ENCODE peak calls at places on chromosomes 5 and 9, in eight cellular contexts. One of them, this sample, is unnamed.
A peak's percentile ranks its signal among the peaks of the same experiment; 100 is the strongest.

GRCh38 chr5:3905521-3905920 is 309.9 kb downstream of the IRX1 start:
- DNase-seq in heart left ventricle: no peak
- DNase-seq in body of pancreas: no peak
- DNase-seq in HFF-Myc: no peak
- DNase-seq in lower leg skin: no peak
- DNase-seq in cardiac muscle cell: no peak
- DNase-seq in AG10803: no peak
- DNase-seq in stomach: no peak
- DNase-seq in this sample: no peak

GRCh38 chr5:23506329-23507236 is 826 bp upstream of the PRDM9 start:
- DNase-seq in heart left ventricle: no peak
- DNase-seq in stomach: no peak
- DNase-seq in AG10803: no peak
- DNase-seq in HFF-Myc: no peak
- DNase-seq in cardiac muscle cell: no peak
- DNase-seq in body of pancreas: no peak
- DNase-seq in lower leg skin: no peak
- DNase-seq in this sample: no peak

GRCh38 chr5:33817301-33817700 is 74.5 kb downstream of the ADAMTS12 start:
- DNase-seq in body of pancreas: no peak
- DNase-seq in lower leg skin: no peak
- DNase-seq in cardiac muscle cell: no peak
- DNase-seq in heart left ventricle: no peak
- DNase-seq in AG10803: no peak
- DNase-seq in stomach: no peak
- DNase-seq in HFF-Myc: no peak
- DNase-seq in this sample: peak; percentile 30

GRCh38 chr9:33881635-33882034 is 64.7 kb downstream of the UBE2R2 start:
- DNase-seq in body of pancreas: no peak
- DNase-seq in AG10803: no peak
- DNase-seq in cardiac muscle cell: no peak
- DNase-seq in heart left ventricle: no peak
- DNase-seq in lower leg skin: no peak
- DNase-seq in HFF-Myc: no peak
- DNase-seq in stomach: no peak
- DNase-seq in this sample: no peak

GRCh38 chr5:92634883-92635282 is 946.1 kb downstream of the NR2F1-AS1 start:
- DNase-seq in heart left ventricle: no peak
- DNase-seq in body of pancreas: no peak
- DNase-seq in AG10803: no peak
- DNase-seq in stomach: no peak
- DNase-seq in HFF-Myc: no peak
- DNase-seq in cardiac muscle cell: peak; percentile 23
- DNase-seq in lower leg skin: no peak
- DNase-seq in this sample: no peak

GRCh38 chr9:123371805-123372590 is 16.0 kb downstream of the CRB2 start:
- DNase-seq in heart left ventricle: no peak
- DNase-seq in body of pancreas: no peak
- DNase-seq in HFF-Myc: no peak
- DNase-seq in cardiac muscle cell: no peak
- DNase-seq in AG10803: no peak
- DNase-seq in lower leg skin: no peak
- DNase-seq in stomach: no peak
- DNase-seq in this sample: no peak

GRCh38 chr9:68653141-68653595 is 51.9 kb upstream of the PIP5K1B start:
- DNase-seq in AG10803: no peak
- DNase-seq in heart left ventricle: no peak
- DNase-seq in HFF-Myc: no peak
- DNase-seq in cardiac muscle cell: no peak
- DNase-seq in lower leg skin: no peak
- DNase-seq in body of pancreas: no peak
- DNase-seq in stomach: no peak
- DNase-seq in this sample: no peak

GRCh38 chr5:79547429-79547822 is 33.5 kb upstream of the HOMER1 start:
- DNase-seq in heart left ventricle: no peak
- DNase-seq in body of pancreas: no peak
- DNase-seq in HFF-Myc: no peak
- DNase-seq in stomach: no peak
- DNase-seq in lower leg skin: no peak
- DNase-seq in cardiac muscle cell: no peak
- DNase-seq in AG10803: no peak
- DNase-seq in this sample: no peak

GRCh38 chr9:93577045-93577939 is 908 bp downstream of the PHF2 start:
- DNase-seq in heart left ventricle: no peak
- DNase-seq in AG10803: peak; percentile 29
- DNase-seq in body of pancreas: peak; percentile 39
- DNase-seq in stomach: peak; percentile 31
- DNase-seq in HFF-Myc: no peak
- DNase-seq in lower leg skin: no peak
- DNase-seq in cardiac muscle cell: peak; percentile 42
- DNase-seq in this sample: peak; percentile 31

GRCh38 chr5:138033916-138034315 is 1.0 kb upstream of the FAM13B start:
- DNase-seq in body of pancreas: no peak
- DNase-seq in stomach: no peak
- DNase-seq in lower leg skin: no peak
- DNase-seq in cardiac muscle cell: no peak
- DNase-seq in HFF-Myc: no peak
- DNase-seq in heart left ventricle: no peak
- DNase-seq in AG10803: peak; percentile 90
- DNase-seq in this sample: peak; percentile 63

GRCh38 chr9:91903126-91903911 is 46.7 kb downstream of the ROR2 start:
- DNase-seq in heart left ventricle: no peak
- DNase-seq in HFF-Myc: no peak
- DNase-seq in AG10803: no peak
- DNase-seq in body of pancreas: no peak
- DNase-seq in lower leg skin: no peak
- DNase-seq in stomach: no peak
- DNase-seq in cardiac muscle cell: no peak
- DNase-seq in this sample: peak; percentile 91

GRCh38 chr5:58088941-58089340 is 370.9 kb downstream of the PLK2 start:
- DNase-seq in cardiac muscle cell: no peak
- DNase-seq in AG10803: no peak
- DNase-seq in stomach: no peak
- DNase-seq in body of pancreas: no peak
- DNase-seq in HFF-Myc: no peak
- DNase-seq in heart left ventricle: no peak
- DNase-seq in lower leg skin: no peak
- DNase-seq in this sample: no peak

GRCh38 chr5:150461231-150461630 is 11.7 kb upstream of the RPS14 start:
- DNase-seq in body of pancreas: no peak
- DNase-seq in cardiac muscle cell: peak; percentile 24
- DNase-seq in heart left ventricle: no peak
- DNase-seq in stomach: no peak
- DNase-seq in lower leg skin: no peak
- DNase-seq in AG10803: no peak
- DNase-seq in HFF-Myc: no peak
- DNase-seq in this sample: no peak

DNA sequence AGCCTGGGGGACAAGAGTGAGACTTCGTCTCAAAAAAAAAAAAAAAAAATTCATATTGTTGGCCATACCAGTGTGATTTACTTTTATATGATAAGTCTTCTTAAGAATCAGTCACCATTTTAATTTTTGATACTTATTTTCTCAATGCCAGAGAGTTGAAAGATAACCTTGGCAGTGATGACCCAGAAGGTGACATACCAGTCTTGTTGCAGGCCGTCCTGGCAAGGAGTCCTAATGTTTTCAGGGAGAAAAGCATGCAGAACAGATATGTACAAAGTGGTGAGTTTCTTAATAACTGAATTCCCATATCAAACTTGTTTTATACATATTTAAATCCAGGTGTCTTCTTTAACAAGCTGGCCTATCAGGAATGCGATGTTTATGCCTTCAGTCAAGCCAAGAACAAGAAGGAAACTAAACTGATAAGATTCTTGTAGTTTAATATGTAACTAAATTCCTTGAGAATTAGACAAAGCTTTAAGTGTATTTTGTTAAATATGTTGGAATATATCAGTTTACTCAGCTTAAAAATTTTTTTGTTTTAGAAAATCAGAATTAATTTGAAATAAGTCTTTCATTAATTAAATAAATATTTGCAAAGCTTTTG is 81.5 kb downstream of the NIPBL start:
- DNase-seq in heart left ventricle: no peak
- DNase-seq in body of pancreas: no peak
- DNase-seq in AG10803: no peak
- DNase-seq in stomach: no peak
- DNase-seq in lower leg skin: no peak
- DNase-seq in HFF-Myc: no peak
- DNase-seq in cardiac muscle cell: no peak
- DNase-seq in this sample: no peak
- TF ChIP-seq CTCF in heart left ventricle: no peak
- TF ChIP-seq CTCF in body of pancreas: no peak
- TF ChIP-seq CTCF in AG10803: no peak
- TF ChIP-seq CTCF in stomach: no peak
- TF ChIP-seq CTCF in lower leg skin: no peak
- TF ChIP-seq CTCF in HFF-Myc: no peak
- TF ChIP-seq CTCF in cardiac muscle cell: no peak
- TF ChIP-seq CTCF in this sample: no peak

GRCh38 chr5:178356459-178356872 is 123.9 kb upstream of the PHYKPL start:
- DNase-seq in body of pancreas: no peak
- DNase-seq in lower leg skin: no peak
- DNase-seq in HFF-Myc: no peak
- DNase-seq in AG10803: no peak
- DNase-seq in heart left ventricle: peak; percentile 68
- DNase-seq in cardiac muscle cell: no peak
- DNase-seq in stomach: peak; percentile 49
- DNase-seq in this sample: no peak
- H3K4me3 ChIP-seq in body of pancreas: no peak overlapping the region
- H3K4me3 ChIP-seq in lower leg skin: no peak overlapping the region
- H3K4me3 ChIP-seq in HFF-Myc: no peak overlapping the region
- H3K4me3 ChIP-seq in AG10803: no peak overlapping the region
- H3K4me3 ChIP-seq in heart left ventricle: peak overlapping the region; percentile 13
- H3K4me3 ChIP-seq in cardiac muscle cell: no peak overlapping the region
- H3K4me3 ChIP-seq in stomach: no peak overlapping the region
- H3K4me3 ChIP-seq in this sample: no peak overlapping the region

GRCh38 chr9:121222524-121223171 is 21.0 kb upstream of the RAB14 start:
- DNase-seq in HFF-Myc: no peak
- DNase-seq in stomach: no peak
- DNase-seq in body of pancreas: no peak
- DNase-seq in lower leg skin: no peak
- DNase-seq in AG10803: peak; percentile 59
- DNase-seq in cardiac muscle cell: peak; percentile 60
- DNase-seq in heart left ventricle: no peak
- DNase-seq in this sample: peak; percentile 68
- TF ChIP-seq CTCF in HFF-Myc: peak; percentile 78
- TF ChIP-seq CTCF in stomach: peak; percentile 39
- TF ChIP-seq CTCF in body of pancreas: peak; percentile 64
- TF ChIP-seq CTCF in lower leg skin: no peak
- TF ChIP-seq CTCF in AG10803: peak; percentile 87
- TF ChIP-seq CTCF in cardiac muscle cell: peak; percentile 84
- TF ChIP-seq CTCF in heart left ventricle: peak; percentile 59
- TF ChIP-seq CTCF in this sample: peak; percentile 84

DNA sequence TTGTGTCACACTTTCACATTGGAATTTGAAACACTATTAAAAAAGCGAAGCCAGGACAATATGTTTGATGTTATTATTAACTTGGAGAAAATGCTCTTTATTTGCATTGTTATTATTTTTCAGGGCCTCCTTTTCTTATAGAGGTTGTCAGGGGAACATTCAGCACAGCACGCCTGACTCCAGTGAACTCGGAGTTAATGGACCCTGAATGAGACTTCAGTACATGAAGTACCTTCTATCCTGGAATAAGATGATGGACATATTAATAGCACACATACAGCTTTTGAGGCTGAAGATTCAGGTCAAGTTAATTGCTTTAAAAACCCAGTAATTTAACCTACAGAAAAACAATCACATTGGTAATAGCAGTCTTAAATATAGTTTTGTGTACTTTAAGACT is 652.9 kb downstream of the SEMA5A start:
- DNase-seq in lower leg skin: no peak
- DNase-seq in heart left ventricle: no peak
- DNase-seq in stomach: no peak
- DNase-seq in cardiac muscle cell: no peak
- DNase-seq in body of pancreas: no peak
- DNase-seq in HFF-Myc: no peak
- DNase-seq in AG10803: no peak
- DNase-seq in this sample: no peak
- H3K4me3 ChIP-seq in lower leg skin: no peak overlapping the region
- H3K4me3 ChIP-seq in heart left ventricle: no peak overlapping the region
- H3K4me3 ChIP-seq in stomach: no peak overlapping the region
- H3K4me3 ChIP-seq in cardiac muscle cell: no peak overlapping the region
- H3K4me3 ChIP-seq in body of pancreas: no peak overlapping the region
- H3K4me3 ChIP-seq in HFF-Myc: no peak overlapping the region
- H3K4me3 ChIP-seq in AG10803: no peak overlapping the region
- H3K4me3 ChIP-seq in this sample: no peak overlapping the region

DNA sequence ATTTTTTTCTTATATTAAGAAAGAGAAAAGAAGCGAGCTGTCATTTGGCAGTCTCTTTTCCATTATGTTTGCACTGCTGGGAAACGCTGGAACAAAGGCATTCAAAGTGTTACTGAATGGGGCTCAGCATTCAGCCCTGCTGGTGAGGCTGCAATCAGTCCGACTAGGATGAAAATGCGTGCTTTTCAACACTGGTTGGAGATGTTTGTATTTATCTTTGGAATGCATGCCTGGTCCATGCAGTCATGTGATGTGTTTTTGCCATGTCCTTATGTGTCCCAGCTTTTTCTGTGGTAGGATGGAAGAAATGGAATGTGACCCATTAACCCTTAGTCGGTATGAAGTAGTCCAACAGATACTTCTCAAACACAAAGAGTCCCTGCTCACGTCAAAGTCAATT is 603.0 kb upstream of the ZNF608 start:
- DNase-seq in HFF-Myc: peak; percentile 74
- DNase-seq in body of pancreas: no peak
- DNase-seq in AG10803: peak; percentile 66
- DNase-seq in heart left ventricle: no peak
- DNase-seq in cardiac muscle cell: peak; percentile 30
- DNase-seq in stomach: no peak
- DNase-seq in lower leg skin: no peak
- DNase-seq in this sample: peak; percentile 67
- TF ChIP-seq CTCF in HFF-Myc: no peak
- TF ChIP-seq CTCF in body of pancreas: no peak
- TF ChIP-seq CTCF in AG10803: peak; percentile 29
- TF ChIP-seq CTCF in heart left ventricle: no peak
- TF ChIP-seq CTCF in cardiac muscle cell: no peak
- TF ChIP-seq CTCF in stomach: no peak
- TF ChIP-seq CTCF in lower leg skin: no peak
- TF ChIP-seq CTCF in this sample: no peak

DNA sequence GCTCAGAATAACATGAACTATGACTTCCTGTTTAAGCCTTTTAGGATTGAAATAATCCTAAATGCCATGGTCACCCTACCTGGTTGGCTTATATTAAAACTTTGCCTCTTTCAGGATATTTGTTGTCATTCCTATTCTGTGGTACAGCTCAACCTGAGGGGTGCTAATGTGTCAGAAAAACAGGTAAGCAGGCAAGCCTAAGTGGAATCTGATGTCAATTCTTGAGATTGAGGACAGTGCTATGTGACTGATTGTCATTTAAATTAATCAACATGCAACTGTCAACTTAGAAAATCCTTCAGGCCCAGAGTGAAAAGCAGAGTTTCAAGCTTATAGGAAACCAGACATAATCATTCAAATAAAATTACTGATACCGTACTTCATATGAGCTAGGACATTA is 2.6 kb upstream of the RORB start:
- DNase-seq in HFF-Myc: no peak
- DNase-seq in lower leg skin: no peak
- DNase-seq in AG10803: no peak
- DNase-seq in stomach: no peak
- DNase-seq in body of pancreas: no peak
- DNase-seq in cardiac muscle cell: no peak
- DNase-seq in heart left ventricle: no peak
- DNase-seq in this sample: no peak
- H3K4me3 ChIP-seq in HFF-Myc: no peak overlapping the region
- H3K4me3 ChIP-seq in lower leg skin: no peak overlapping the region
- H3K4me3 ChIP-seq in AG10803: no peak overlapping the region
- H3K4me3 ChIP-seq in stomach: no peak overlapping the region
- H3K4me3 ChIP-seq in body of pancreas: no peak overlapping the region
- H3K4me3 ChIP-seq in cardiac muscle cell: no peak overlapping the region
- H3K4me3 ChIP-seq in heart left ventricle: no peak overlapping the region
- H3K4me3 ChIP-seq in this sample: no peak overlapping the region

GRCh38 chr5:107555425-107556090 is 115.2 kb downstream of the EFNA5 start:
- DNase-seq in heart left ventricle: no peak
- DNase-seq in body of pancreas: no peak
- DNase-seq in stomach: no peak
- DNase-seq in lower leg skin: no peak
- DNase-seq in HFF-Myc: no peak
- DNase-seq in AG10803: peak; percentile 27
- DNase-seq in cardiac muscle cell: no peak
- DNase-seq in this sample: no peak
- TF ChIP-seq CTCF in heart left ventricle: no peak
- TF ChIP-seq CTCF in body of pancreas: no peak
- TF ChIP-seq CTCF in stomach: no peak
- TF ChIP-seq CTCF in lower leg skin: no peak
- TF ChIP-seq CTCF in HFF-Myc: no peak
- TF ChIP-seq CTCF in AG10803: no peak
- TF ChIP-seq CTCF in cardiac muscle cell: no peak
- TF ChIP-seq CTCF in this sample: no peak

This sample was measured in fibroblast of villous mesenchyme.